ENCODE peak calls at places on chromosomes 16 and 17, in eight cellular contexts. Q, G, U, J, P, M, R and X are unnamed samples.
A peak's percentile ranks its signal among the peaks of the same experiment; 100 is the strongest.

GRCh38 chr17:76735006-76735405 is 2.1 kb downstream of the SRSF2 start:
- DNase-seq in Q (peak; percentile 52), G (no peak), U (no peak), J (no peak), P (no peak), M (no peak), R (no peak), X (no peak)

GRCh38 chr17:81578038-81578441 is 25.9 kb upstream of the FAAP100 start:
- DNase-seq in Q (peak; percentile 51), G (no peak), U (no peak), J (no peak), P (no peak), M (no peak), R (no peak), X (no peak)

GRCh38 chr16:28925386-28926228 is 569 bp upstream of the RABEP2 start:
- DNase-seq in Q (peak; percentile 85), G (no peak), U (peak; percentile 91), J (peak; percentile 87), P (peak; percentile 80), M (peak; percentile 70), R (peak; percentile 53), X (peak; percentile 85)

GRCh38 chr16:30004811-30005242 is 6.0 kb downstream of the DOC2A start:
- DNase-seq in Q (no peak), G (no peak), U (no peak), J (no peak), P (no peak), M (no peak), R (no peak), X (no peak)

GRCh38 chr17:80025796-80026195 is 9.9 kb downstream of the TBC1D16 start:
- DNase-seq in Q (no peak), G (no peak), U (no peak), J (no peak), P (no peak), M (no peak), R (no peak), X (no peak)

GRCh38 chr16:66523861-66524354 is 26.0 kb downstream of the TK2 start:
- DNase-seq in Q (no peak), G (no peak), U (no peak), J (no peak), P (peak; percentile 40), M (no peak), R (no peak), X (no peak)

GRCh38 chr16:51636913-51637743 is 486.1 kb upstream of the SALL1 start:
- DNase-seq in Q (peak; percentile 84), G (peak; percentile 75), U (no peak), J (peak; percentile 88), P (no peak), M (no peak), R (no peak), X (no peak)

GRCh38 chr17:68452724-68453290 is 4.5 kb downstream of the WIPI1 start:
- DNase-seq in Q (no peak), G (no peak), U (no peak), J (no peak), P (no peak), M (no peak), R (no peak), X (no peak)

GRCh38 chr17:59845595-59846390 is 47.0 kb downstream of the TUBD1 start:
- DNase-seq in Q (peak; percentile 61), G (peak; percentile 70), U (no peak), J (peak; percentile 72), P (no peak), M (no peak), R (no peak), X (no peak)

GRCh38 chr17:44307387-44308186 is 814 bp upstream of the RUNDC3A start:
- DNase-seq in Q (peak; percentile 37), G (peak; percentile 95), U (no peak), J (no peak), P (no peak), M (no peak), R (no peak), X (no peak)